ENCODE peak calls at places on chromosome 13, in nine cellular contexts. S is HuH-7.5; X is GM04504; V is tibial artery; I is stimulated activated CD8-positive, alpha-beta memory T cell treated with anti-CD3 and anti-CD28 coated beads, Interleukin-7, amount 100 ng/mL, for 24 hours; U is non-pigmented ciliary epithelial cell; P is RPMI7951; T is stimulated activated CD4-positive, alpha-beta T cell treated with anti-CD3 and anti-CD28 coated beads, Interleukin-1b, Interleukin-23, amount 100 ng/mL, for 48 hours; A is Karpas-422. C is an unnamed sample.
A peak's percentile ranks its signal among the peaks of the same experiment; 100 is the strongest.

GRCh38 chr13:21957833-21958232 is 287.0 kb downstream of the FGF9 start:
- DNase-seq in X (no peak), V (no peak), S (no peak), A (no peak), T (no peak), U (no peak), I (no peak), P (no peak), C (no peak)

GRCh38 chr13:84654654-84655244 is 772.5 kb upstream of the SLITRK1 start:
- DNase-seq in P (no peak), S (no peak), T (no peak), X (no peak), I (no peak), A (no peak), U (no peak), V (no peak), C (no peak)

GRCh38 chr13:37457594-37457993 is 141.0 kb downstream of the POSTN start:
- DNase-seq in V (no peak), U (no peak), S (no peak), P (no peak), I (no peak), T (no peak), A (no peak), X (no peak), C (no peak)

GRCh38 chr13:87798536-87798935 is 127.4 kb downstream of the SLITRK5 start:
- DNase-seq in V (no peak), S (no peak), P (no peak), X (no peak), A (no peak), U (no peak), I (no peak), T (no peak), C (no peak)

GRCh38 chr13:43023244-43023931 is at the start of gene DNAJC15:
- DNase-seq in I (peak; percentile 61), A (peak; percentile 95), V (peak; percentile 89), X (peak; percentile 70), S (peak; percentile 39), U (no peak), T (peak; percentile 78), P (peak; percentile 88), C (peak; percentile 89)

GRCh38 chr13:101875717-101876393 is 423.4 kb downstream of the ITGBL1 start:
- DNase-seq in A (no peak), X (no peak), V (no peak), T (no peak), S (no peak), P (peak; percentile 75), U (peak; percentile 84), I (no peak), C (peak; percentile 63)

GRCh38 chr13:30726192-30726591 is 9.2 kb upstream of the ALOX5AP start:
- DNase-seq in I (no peak), U (no peak), V (no peak), X (no peak), P (no peak), S (no peak), A (no peak), T (no peak), C (no peak)

GRCh38 chr13:95530178-95530577 is 22.3 kb upstream of the CLDN10 start:
- DNase-seq in A (no peak), S (no peak), V (no peak), I (no peak), T (no peak), P (peak; percentile 77), X (no peak), U (no peak), C (peak; percentile 95)

GRCh38 chr13:74243637-74244526 is 109.7 kb upstream of the KLF12 start:
- DNase-seq in S (no peak), U (peak; percentile 49), X (peak; percentile 36), T (no peak), P (peak; percentile 74), A (no peak), V (no peak), I (no peak), C (no peak)

GRCh38 chr13:44234566-44234965 is 139.1 kb upstream of the SERP2 start:
- DNase-seq in I (no peak), U (no peak), S (no peak), P (peak; percentile 19), V (no peak), X (no peak), T (no peak), A (no peak), C (no peak)

GRCh38 chr13:46551410-46552301 is 1.3 kb upstream of the LRCH1 start:
- DNase-seq in A (peak; percentile 76), X (peak; percentile 46), P (peak; percentile 70), U (no peak), I (peak; percentile 30), V (peak; percentile 87), S (peak; percentile 67), T (peak; percentile 50), C (peak; percentile 88)

GRCh38 chr13:32031025-32031814 is at the start of gene FRY:
- DNase-seq in X (peak; percentile 32), P (peak; percentile 54), U (no peak), I (peak; percentile 7), V (peak; percentile 81), A (peak; percentile 53), S (peak; percentile 68), T (peak; percentile 26), C (peak; percentile 60)

GRCh38 chr13:25118371-25118770 is 22.4 kb downstream of the PABPC3 start:
- DNase-seq in T (no peak), V (no peak), S (no peak), P (no peak), U (no peak), I (no peak), A (peak; percentile 77), X (no peak), C (no peak)